ENCODE peak calls at places on chromosomes 11 and 22, in eight cellular contexts. D, B, L, I, R, Z, H and T are unnamed samples.
A peak's percentile ranks its signal among the peaks of the same experiment; 100 is the strongest.

GRCh38 chr22:18068381-18068988 is 9.3 kb upstream of the PEX26 start:
- DNase-seq in D (no peak), R (no peak), I (no peak), L (peak; percentile 55), H (no peak), B (no peak), Z (no peak), T (no peak)

GRCh38 chr11:8338138-8338537 is 74.5 kb upstream of the LMO1 start:
- DNase-seq in I (peak; percentile 61), B (peak; percentile 50), D (peak; percentile 77), R (no peak), L (peak; percentile 18), H (no peak), Z (peak; percentile 58), T (no peak)

GRCh38 chr11:106389096-106389495 is 311.6 kb downstream of the AASDHPPT start:
- DNase-seq in D (no peak), R (no peak), B (no peak), Z (no peak), I (no peak), L (no peak), H (no peak), T (no peak)

GRCh38 chr11:25159341-25159740 is 662.5 kb downstream of the LUZP2 start:
- DNase-seq in B (no peak), L (no peak), R (no peak), I (no peak), D (no peak), Z (no peak), H (no peak), T (no peak)

GRCh38 chr11:69493931-69494821 is 12.7 kb downstream of the LINC01488 start:
- DNase-seq in D (no peak), Z (no peak), H (no peak), I (no peak), B (no peak), R (no peak), L (no peak), T (no peak)

GRCh38 chr11:123526027-123526805 is 96.1 kb downstream of the GRAMD1B start:
- DNase-seq in H (no peak), B (no peak), L (no peak), D (no peak), I (no peak), R (no peak), Z (no peak), T (no peak)

GRCh38 chr11:69377953-69378302 is 84.0 kb downstream of the MYEOV start:
- DNase-seq in R (no peak), B (peak; percentile 2), Z (no peak), H (no peak), D (no peak), L (no peak), I (no peak), T (peak; percentile 55)

GRCh38 chr11:83574516-83574915 is 288.3 kb upstream of the CCDC90B start:
- DNase-seq in Z (no peak), L (no peak), D (no peak), B (no peak), I (no peak), H (no peak), R (no peak), T (no peak)

GRCh38 chr22:40076702-40077645 is 82.2 kb downstream of the FAM83F start:
- DNase-seq in I (no peak), D (no peak), Z (no peak), L (no peak), B (no peak), H (no peak), R (no peak), T (no peak)

GRCh38 chr11:61549662-61550568 is 31.0 kb downstream of the SYT7 start:
- DNase-seq in L (no peak), H (no peak), B (no peak), I (no peak), R (no peak), Z (no peak), D (no peak), T (no peak)

GRCh38 chr11:100674212-100674611 is 12.9 kb upstream of the ARHGAP42 start:
- DNase-seq in B (no peak), R (no peak), I (no peak), D (no peak), Z (no peak), H (no peak), L (no peak), T (no peak)

GRCh38 chr11:109033627-109034340 is 368.9 kb downstream of the DDX10 start:
- DNase-seq in I (no peak), L (no peak), R (no peak), Z (no peak), B (no peak), H (no peak), D (no peak), T (no peak)

GRCh38 chr11:36672815-36673450 is 74.9 kb upstream of the RAG2 start:
- DNase-seq in I (no peak), R (no peak), H (no peak), Z (no peak), D (no peak), B (no peak), L (peak; percentile 55), T (no peak)

GRCh38 chr11:63680842-63681207 is 475 bp upstream of the RTN3 start:
- DNase-seq in I (no peak), H (no peak), D (no peak), R (no peak), B (no peak), Z (no peak), L (no peak), T (no peak)

GRCh38 chr11:2376751-2377451 is at the start of gene CD81:
- DNase-seq in D (peak; percentile 32), H (peak; percentile 79), B (peak; percentile 81), L (no peak), Z (peak; percentile 53), I (no peak), R (no peak), T (no peak)

GRCh38 chr22:20648306-20648903 is 125.5 kb upstream of the SERPIND1 start:
- DNase-seq in I (no peak), L (no peak), D (no peak), B (no peak), R (no peak), Z (no peak), H (peak; percentile 6), T (no peak)

GRCh38 chr11:36057372-36058045 is 113.6 kb downstream of the LDLRAD3 start:
- DNase-seq in L (no peak), R (no peak), D (no peak), Z (no peak), B (peak; percentile 68), H (no peak), I (peak; percentile 15), T (peak; percentile 83)

GRCh38 chr11:11977206-11977938 is 31.1 kb downstream of the DKK3 start:
- DNase-seq in H (no peak), I (peak; percentile 63), D (peak; percentile 71), Z (peak; percentile 74), R (no peak), L (no peak), B (peak; percentile 67), T (peak; percentile 93)
- TF ChIP-seq EP300 in H (no peak), I (no peak), D (no peak), Z (no peak), R (no peak), L (no peak), B (no peak), T (no peak)

DNA sequence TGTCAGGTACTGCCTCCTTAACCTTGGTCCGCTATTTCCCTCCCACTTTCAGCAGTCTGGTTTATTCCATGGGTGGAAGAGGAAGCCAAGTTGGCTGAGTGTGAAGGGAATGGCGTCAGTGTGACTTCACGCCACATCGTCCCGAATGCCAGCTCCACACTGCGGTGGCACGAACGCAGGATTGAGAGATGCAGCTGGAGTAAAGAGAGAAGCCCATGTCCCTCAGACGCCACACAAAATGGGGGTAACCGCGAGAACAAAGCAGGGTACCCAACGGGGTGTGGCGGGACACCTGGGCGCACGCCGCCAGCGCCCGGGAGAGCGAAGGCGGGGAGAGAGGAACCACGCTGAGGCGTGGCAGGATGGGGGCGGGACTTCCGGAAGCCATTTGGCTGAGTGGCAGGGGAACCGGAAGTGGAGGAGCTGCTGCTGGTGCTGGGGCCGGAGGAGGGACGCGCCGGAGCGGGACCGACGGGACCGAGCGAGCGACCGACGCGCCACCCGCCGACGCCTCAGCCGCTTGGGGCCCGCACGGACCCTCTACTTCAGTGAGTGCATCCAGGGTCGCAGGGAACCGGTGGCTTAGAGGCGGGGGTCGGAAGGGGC is at the start of gene PAFAH1B2:
- DNase-seq in B (peak; percentile 97), D (peak; percentile 93), H (peak; percentile 96), I (peak; percentile 97), R (peak; percentile 82), L (peak; percentile 88), Z (peak; percentile 97), T (peak; percentile 98)
- H3K4me3 ChIP-seq in B (peak within 1 kb of the TSS; percentile 86), D (peak within 1 kb of the TSS; percentile 97), H (peak within 1 kb of the TSS; percentile 82), I (peak within 1 kb of the TSS; percentile 77), R (peak within 1 kb of the TSS; percentile 92), L (peak within 1 kb of the TSS; percentile 86), Z (peak within 1 kb of the TSS; percentile 94), T (peak within 1 kb of the TSS; percentile 93)

GRCh38 chr11:57619331-57619730 is 21.8 kb downstream of the SERPING1 start:
- DNase-seq in H (no peak), R (no peak), I (no peak), B (no peak), Z (no peak), D (no peak), L (no peak), T (no peak)
- TF ChIP-seq EP300 in H (no peak), R (no peak), I (no peak), B (no peak), Z (no peak), D (no peak), L (no peak), T (no peak)

GRCh38 chr11:9568161-9568853 is 5.2 kb upstream of the WEE1 start:
- DNase-seq in H (no peak), B (no peak), L (no peak), D (no peak), R (no peak), I (no peak), Z (no peak), T (no peak)

GRCh38 chr11:9570313-9570712 is 3.2 kb upstream of the WEE1 start:
- DNase-seq in L (no peak), R (no peak), I (no peak), H (no peak), Z (no peak), B (no peak), D (no peak), T (no peak)

GRCh38 chr11:9569588-9570164 is 3.8 kb upstream of the WEE1 start:
- DNase-seq in R (no peak), D (no peak), L (no peak), H (no peak), B (no peak), Z (no peak), I (no peak), T (no peak)

GRCh38 chr11:9567401-9567800 is 6.1 kb upstream of the WEE1 start:
- DNase-seq in Z (no peak), R (no peak), H (no peak), D (no peak), I (no peak), L (no peak), B (no peak), T (no peak)

DNA sequence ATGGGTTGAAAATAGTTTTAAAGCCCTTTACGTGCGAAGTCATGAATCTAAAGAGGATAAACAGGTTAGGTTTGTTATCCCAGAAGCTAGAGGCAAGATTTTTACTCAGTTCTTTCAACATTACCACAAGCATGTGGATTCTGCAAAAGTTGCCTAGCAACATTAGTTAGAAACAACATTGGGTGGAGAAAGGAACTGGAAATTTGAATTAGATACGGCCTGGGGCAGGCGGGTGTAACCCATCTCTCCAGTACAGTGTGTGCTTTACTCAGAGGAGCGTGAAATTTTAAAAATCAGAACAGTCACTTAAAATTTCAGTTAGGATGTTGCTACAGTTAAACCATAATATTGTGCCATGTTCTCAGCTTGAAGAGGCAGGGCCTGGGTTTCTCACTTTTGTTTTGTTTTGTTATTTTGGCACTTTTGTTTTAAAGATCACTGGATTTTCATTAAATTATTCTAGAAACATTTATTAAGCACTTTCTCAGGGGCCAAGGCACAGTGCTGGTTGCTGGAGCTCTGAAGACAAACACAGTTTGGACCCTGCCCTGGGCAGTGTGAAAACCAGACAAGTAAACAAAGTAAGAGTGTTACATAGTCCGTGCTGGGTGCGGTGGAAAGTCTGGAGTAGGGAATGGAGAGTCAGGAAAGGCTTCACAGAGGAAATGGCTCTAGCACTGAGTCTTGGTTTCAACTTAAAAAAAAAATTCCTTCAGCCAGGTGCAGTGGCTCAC is 4.4 kb upstream of the WEE1 start:
- DNase-seq in R (no peak), Z (peak; percentile 83), B (peak; percentile 49), L (peak; percentile 97), D (peak; percentile 50), H (peak; percentile 85), I (peak; percentile 86), T (peak; percentile 83)
- H3K4me3 ChIP-seq in R (no peak overlapping the region), Z (peak overlapping the region; percentile 17), B (no peak overlapping the region), L (peak overlapping the region; percentile 51), D (peak overlapping the region; percentile 19), H (peak overlapping the region; percentile 20), I (no peak overlapping the region), T (no peak overlapping the region)